ENCODE peak calls at places on chromosomes 6 and 20, in seven cellular contexts. P is CD8-positive, alpha-beta T cell; C is upper lobe of left lung; J is CD4-positive, alpha-beta T cell; Z is ascending aorta; W is uterus; N is HFFc6. O is an unnamed sample.

GRCh38 chr20:835220-836045 is 1.9 kb downstream of the FAM110A start:
- DNase-seq in P (no peak), C (no peak), J (no peak), Z (no peak), W (no peak), N (no peak), O (no peak)

GRCh38 chr6:14369717-14370116 is 252.1 kb downstream of the CD83 start:
- DNase-seq in P (no peak), C (no peak), J (no peak), Z (no peak), W (no peak), N (no peak), O (no peak)

GRCh38 chr6:144896296-144896695 is 611.2 kb downstream of the UTRN start:
- DNase-seq in P (no peak), C (no peak), J (no peak), Z (no peak), W (no peak), N (no peak), O (no peak)

GRCh38 chr20:17680836-17681740 is 954 bp downstream of the RRBP1 start:
- DNase-seq in P (peak; percentile 73), C (peak; percentile 87), J (peak; percentile 75), Z (no peak), W (peak; percentile 79), N (peak; percentile 52), O (no peak)

GRCh38 chr6:30600576-30600975 is 16.5 kb downstream of the PPP1R10 start:
- DNase-seq in P (no peak), C (no peak), J (no peak), Z (no peak), W (peak; percentile 44), N (no peak), O (no peak)

GRCh38 chr20:22339091-22339881 is 245.1 kb downstream of the FOXA2 start:
- DNase-seq in P (no peak), C (no peak), J (no peak), Z (no peak), W (no peak), N (peak; percentile 31), O (no peak)

GRCh38 chr6:26022166-26022510 is 59.5 kb downstream of the TRIM38 start:
- DNase-seq in P (peak; percentile 37), C (peak; percentile 75), J (no peak), Z (no peak), W (peak; percentile 84), N (peak; percentile 80), O (no peak)

GRCh38 chr6:145147559-145147958 is 587.8 kb downstream of the EPM2A start:
- DNase-seq in P (no peak), C (no peak), J (no peak), Z (no peak), W (no peak), N (peak; percentile 23), O (no peak)

GRCh38 chr6:39495640-39496039 is 173.1 kb upstream of the KCNK16 start:
- DNase-seq in P (no peak), C (no peak), J (no peak), Z (no peak), W (no peak), N (no peak), O (no peak)

GRCh38 chr6:156351346-156351966 is 425.7 kb upstream of the ARID1B start:
- DNase-seq in P (no peak), C (no peak), J (no peak), Z (no peak), W (no peak), N (no peak), O (no peak)

GRCh38 chr6:16576391-16577368 is 184.6 kb downstream of the ATXN1 start:
- DNase-seq in P (no peak), C (no peak), J (no peak), Z (no peak), W (no peak), N (no peak), O (no peak)

DNA sequence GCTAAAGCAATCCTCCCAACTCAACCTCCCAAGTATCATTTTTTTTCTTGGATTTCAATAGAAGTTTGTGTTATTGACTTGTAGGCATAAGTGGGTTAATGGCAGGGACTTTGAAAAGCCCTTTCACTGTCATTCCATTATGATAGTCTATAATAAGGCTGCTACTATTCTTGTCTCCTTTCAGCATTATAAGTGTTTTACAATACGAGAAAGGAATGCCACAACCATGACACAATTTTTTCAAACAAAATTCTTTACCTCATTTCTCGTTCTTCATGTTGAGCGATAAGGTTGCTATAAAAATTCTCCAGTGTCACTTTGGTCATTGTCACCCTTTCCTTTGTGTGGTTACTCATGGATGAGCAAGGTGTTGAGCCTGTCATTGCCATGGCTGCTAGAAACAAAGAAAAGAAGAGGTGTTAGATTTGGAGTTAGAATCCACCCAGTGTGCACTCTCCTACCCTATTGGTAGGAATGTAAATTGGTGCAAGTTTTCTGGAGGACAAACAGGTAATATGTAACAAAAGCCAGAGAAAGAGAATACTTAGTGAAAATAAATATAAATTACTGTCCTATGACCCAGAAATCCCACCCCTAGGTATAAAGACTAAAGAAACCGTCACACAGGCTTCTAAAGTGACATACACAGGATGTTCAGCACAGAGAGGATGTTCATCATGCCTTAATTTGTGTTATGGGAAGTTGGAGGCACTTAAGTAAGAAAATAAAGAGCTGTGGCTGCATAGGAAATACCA is 7.3 kb downstream of the STK38 start:
- DNase-seq in P (peak; percentile 39), C (no peak), J (no peak), Z (no peak), W (no peak), N (no peak), O (no peak)
- TF ChIP-seq CTCF in P (no peak), C (no peak), J (no peak), Z (no peak), W (no peak), N (peak; percentile 51), O (no peak)

GRCh38 chr6:43724914-43725642 is 37.5 kb upstream of the MRPS18A start:
- DNase-seq in P (peak; percentile 89), C (peak; percentile 95), J (peak; percentile 35), Z (peak; percentile 43), W (peak; percentile 58), N (peak; percentile 13), O (peak; percentile 68)

GRCh38 chr6:43722920-43723565 is 35.5 kb upstream of the MRPS18A start:
- DNase-seq in P (no peak), C (no peak), J (no peak), Z (no peak), W (no peak), N (no peak), O (no peak)

GRCh38 chr6:43724354-43724753 is 36.8 kb upstream of the MRPS18A start:
- DNase-seq in P (no peak), C (no peak), J (no peak), Z (no peak), W (no peak), N (no peak), O (no peak)

GRCh38 chr6:43725643-43726580 is 38.3 kb upstream of the MRPS18A start:
- DNase-seq in P (no peak), C (no peak), J (no peak), Z (no peak), W (no peak), N (no peak), O (no peak)

DNA sequence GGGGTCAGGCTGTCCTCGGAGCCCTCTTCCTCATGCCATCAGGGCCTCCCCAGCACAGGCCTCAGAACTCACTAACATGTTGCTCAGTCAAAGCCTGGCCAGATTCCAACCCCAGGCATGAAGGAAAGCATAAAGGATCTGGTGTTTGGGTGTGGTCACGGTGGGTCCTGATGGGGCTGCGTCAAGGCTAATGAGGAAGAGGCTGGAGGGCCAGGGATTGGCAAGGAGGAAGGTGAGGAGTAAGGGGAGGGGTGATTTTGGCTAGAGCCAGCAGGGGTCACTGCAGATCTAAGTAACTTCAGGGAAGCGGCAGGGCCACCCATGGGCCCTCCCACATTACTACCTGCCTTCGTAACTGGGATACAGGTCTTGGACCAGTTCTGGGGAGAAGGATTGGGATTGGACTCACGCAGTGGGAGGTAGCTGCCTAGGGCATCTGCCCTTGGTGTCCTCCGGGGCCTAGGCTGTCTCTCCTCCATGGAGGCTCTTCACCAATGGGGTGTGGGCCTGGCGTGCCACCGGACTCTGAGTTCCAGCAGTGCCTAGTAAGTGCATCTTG is 36.2 kb upstream of the MRPS18A start:
- DNase-seq in P (peak; percentile 68), C (peak; percentile 91), J (peak; percentile 56), Z (no peak), W (peak; percentile 58), N (no peak), O (no peak)
- TF ChIP-seq CTCF in P (peak; percentile 70), C (peak; percentile 87), J (peak; percentile 72), Z (peak; percentile 6), W (peak; percentile 51), N (peak; percentile 79), O (no peak)

GRCh38 chr20:45291526-45291925 is 15.1 kb upstream of the RBPJL start:
- DNase-seq in P (no peak), C (no peak), J (no peak), Z (no peak), W (no peak), N (no peak), O (no peak)

GRCh38 chr20:45294659-45295058 is 12.0 kb upstream of the RBPJL start:
- DNase-seq in P (no peak), C (no peak), J (no peak), Z (no peak), W (no peak), N (no peak), O (no peak)

GRCh38 chr20:45293041-45294002 is 13.3 kb upstream of the RBPJL start:
- DNase-seq in P (peak; percentile 66), C (peak; percentile 88), J (peak; percentile 75), Z (peak; percentile 20), W (peak; percentile 67), N (peak; percentile 41), O (peak; percentile 83)

GRCh38 chr20:45292343-45292742 is 14.3 kb upstream of the RBPJL start:
- DNase-seq in P (no peak), C (no peak), J (no peak), Z (no peak), W (no peak), N (no peak), O (no peak)

DNA sequence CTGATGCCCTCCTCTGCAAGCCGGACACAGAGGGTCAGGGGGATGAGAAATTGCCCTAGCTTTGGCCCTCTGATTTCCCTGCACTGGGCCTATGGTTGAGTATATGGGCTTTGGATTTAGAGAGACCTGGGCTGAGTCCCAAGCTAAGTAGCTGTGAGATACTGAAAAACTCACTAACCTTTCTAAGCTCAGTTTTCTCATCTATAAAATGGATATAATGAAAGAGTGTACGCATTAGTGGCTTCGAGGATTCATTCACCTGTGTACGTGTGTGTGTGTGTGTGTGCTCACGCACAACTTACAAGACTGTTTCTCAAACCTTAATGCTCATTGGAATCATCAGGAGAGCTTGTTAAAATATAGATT is 12.7 kb upstream of the RBPJL start:
- DNase-seq in P (no peak), C (no peak), J (no peak), Z (no peak), W (no peak), N (no peak), O (no peak)
- TF ChIP-seq CTCF in P (peak; percentile 51), C (no peak), J (peak; percentile 56), Z (no peak), W (no peak), N (peak; percentile 52), O (no peak)

DNA sequence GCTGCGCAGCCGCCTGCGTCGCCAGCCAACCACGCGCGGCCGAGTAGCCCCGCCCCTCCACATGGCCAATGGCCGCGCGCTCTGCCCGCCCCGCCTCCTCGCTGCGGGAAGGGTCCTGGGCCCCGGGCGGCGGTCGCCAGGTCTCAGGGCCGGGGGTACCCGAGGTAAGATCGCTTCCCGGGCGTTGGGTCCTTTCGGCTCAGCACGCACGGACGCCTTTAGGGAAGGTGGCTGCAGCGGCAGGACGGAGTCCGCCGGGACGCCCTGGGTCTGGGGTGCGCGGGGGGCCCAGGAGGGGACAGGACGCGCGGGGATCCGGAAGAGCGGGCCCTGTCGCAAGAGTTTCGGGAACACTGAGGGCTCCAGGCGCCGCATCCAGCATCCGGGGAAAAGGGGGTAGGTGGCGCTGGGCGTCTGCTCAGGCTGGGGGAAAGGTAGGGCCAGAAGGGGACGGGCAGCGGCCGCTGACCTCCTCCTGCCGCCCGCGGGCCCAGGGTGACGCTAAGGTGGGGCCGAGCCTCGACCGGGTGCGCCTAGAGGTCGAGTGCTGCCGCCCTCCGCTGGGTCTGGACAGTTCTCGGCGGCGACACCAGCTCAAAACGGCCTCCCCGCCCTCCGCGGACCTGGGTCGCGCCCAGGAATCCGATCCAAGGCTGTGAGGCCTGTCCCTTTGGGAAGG is at the start of gene MAVS:
- DNase-seq in P (peak; percentile 79), C (peak; percentile 91), J (peak; percentile 84), Z (peak; percentile 35), W (peak; percentile 88), N (peak; percentile 60), O (peak; percentile 60)
- TF ChIP-seq CTCF in P (no peak), C (peak; percentile 24), J (no peak), Z (no peak), W (no peak), N (peak; percentile 30), O (no peak)

O was measured in omental fat pad.